ENCODE peak calls at places on chromosomes 1 and 21, in four cellular contexts. R is K562, S is GM12891, W is GM12878. X is an unnamed sample.

GRCh38 chr1:85697895-85698294 is 10.3 kb downstream of the ZNHIT6 start:
- DNase-seq in R (no peak), S (no peak), W (no peak), X (no peak)

GRCh38 chr1:231107600-231108326 is 54.1 kb upstream of the TRIM67 start:
- DNase-seq in R (no peak), S (no peak), W (no peak), X (no peak)

GRCh38 chr1:170494369-170494768 is 37.6 kb upstream of the GORAB start:
- DNase-seq in R (no peak), S (no peak), W (no peak), X (no peak)

GRCh38 chr1:112849425-112849966 is 106.5 kb downstream of the SLC16A1 start:
- DNase-seq in R (no peak), S (peak; percentile 21), W (no peak), X (no peak)

GRCh38 chr21:46664316-46664995 is 29.0 kb downstream of the PRMT2 start:
- DNase-seq in R (no peak), S (no peak), W (no peak), X (no peak)

GRCh38 chr1:4655674-4656532 is 1.5 kb downstream of the AJAP1 start:
- DNase-seq in R (peak; percentile 18), S (no peak), W (no peak), X (peak; percentile 4)

GRCh38 chr1:89451011-89451410 is 73.6 kb upstream of the LRRC8B start:
- DNase-seq in R (no peak), S (no peak), W (no peak), X (no peak)

GRCh38 chr1:108540977-108541376 is 18.9 kb upstream of the EEIG2 start:
- DNase-seq in R (no peak), S (no peak), W (no peak), X (no peak)

GRCh38 chr21:44283953-44284352 is 1.7 kb upstream of the AIRE start:
- DNase-seq in R (no peak), S (no peak), W (no peak), X (no peak)

GRCh38 chr1:229107302-229107815 is 163.6 kb upstream of the RAB4A start:
- DNase-seq in R (no peak), S (no peak), W (no peak), X (no peak)

GRCh38 chr1:117842408-117843170 is 86.8 kb downstream of the GDAP2 start:
- DNase-seq in R (peak; percentile 33), S (no peak), W (no peak), X (no peak)

GRCh38 chr1:201631037-201631436 is 92.1 kb downstream of the NAV1 start:
- DNase-seq in R (no peak), S (no peak), W (no peak), X (no peak)

GRCh38 chr21:42392731-42393442 is 3.0 kb downstream of the TMPRSS3 start:
- DNase-seq in R (no peak), S (no peak), W (peak; percentile 96), X (no peak)

GRCh38 chr1:235999259-235999925 is 65.5 kb downstream of the NID1 start:
- DNase-seq in R (peak; percentile 47), S (peak; percentile 34), W (peak; percentile 96), X (no peak)

GRCh38 chr1:22412932-22413727 is 38.5 kb upstream of the ZBTB40 start:
- DNase-seq in R (no peak), S (no peak), W (no peak), X (no peak)

GRCh38 chr1:85189120-85189519 is 11.7 kb downstream of the SYDE2 start:
- DNase-seq in R (no peak), S (no peak), W (no peak), X (no peak)

GRCh38 chr1:2466834-2467554 is 9.1 kb upstream of the PLCH2 start:
- DNase-seq in R (peak; percentile 60), S (no peak), W (no peak), X (no peak)

GRCh38 chr1:52365091-52365745 is 787 bp downstream of the CC2D1B start:
- DNase-seq in R (peak; percentile 86), S (no peak), W (no peak), X (no peak)

GRCh38 chr1:161038523-161039153 is at the start of gene TSTD1:
- DNase-seq in R (no peak), S (peak; percentile 89), W (no peak), X (peak; percentile 70)

GRCh38 chr1:55367273-55367672 is 152.1 kb upstream of the USP24 start:
- DNase-seq in R (no peak), S (no peak), W (no peak), X (no peak)

GRCh38 chr1:153404768-153405167 is 11.6 kb upstream of the S100A7A start:
- DNase-seq in R (peak; percentile 73), S (peak; percentile 39), W (no peak), X (peak; percentile 76)

GRCh38 chr1:236082511-236082910 is 17.6 kb upstream of the NID1 start:
- DNase-seq in R (no peak), S (no peak), W (no peak), X (no peak)

GRCh38 chr1:54543729-54544496 is 4.1 kb upstream of the ACOT11 start:
- DNase-seq in R (no peak), S (no peak), W (no peak), X (peak; percentile 55)

GRCh38 chr1:87712261-87712674 is 383.6 kb downstream of the LMO4 start:
- DNase-seq in R (peak; percentile 12), S (no peak), W (no peak), X (no peak)

GRCh38 chr1:4676258-4676657 is 21.8 kb downstream of the AJAP1 start:
- DNase-seq in R (no peak), S (no peak), W (no peak), X (no peak)

GRCh38 chr1:71245246-71245645 is 164.4 kb upstream of the ZRANB2 start:
- DNase-seq in R (no peak), S (no peak), W (no peak), X (no peak)

GRCh38 chr1:209421186-209421585 is 162.3 kb upstream of the CAMK1G start:
- DNase-seq in R (no peak), S (no peak), W (no peak), X (no peak)

GRCh38 chr1:25068829-25069228 is 138.8 kb upstream of the RUNX3 start:
- DNase-seq in R (peak; percentile 20), S (no peak), W (no peak), X (no peak)

GRCh38 chr1:241608379-241609033 is 31.7 kb downstream of the CHML start:
- DNase-seq in R (no peak), S (no peak), W (no peak), X (no peak)

GRCh38 chr1:202076050-202076511 is 46.6 kb upstream of the GPR37L1 start:
- DNase-seq in R (peak; percentile 73), S (no peak), W (no peak), X (no peak)

GRCh38 chr1:110563089-110563488 is 43.1 kb downstream of the KCNA2 start:
- DNase-seq in R (no peak), S (no peak), W (no peak), X (no peak)

GRCh38 chr1:231421616-231421970 is 494 bp downstream of the EGLN1 start:
- DNase-seq in R (no peak), S (no peak), W (no peak), X (no peak)

GRCh38 chr1:59718064-59718988 is 96.4 kb upstream of the HOOK1 start:
- DNase-seq in R (peak; percentile 9), S (no peak), W (no peak), X (no peak)

GRCh38 chr1:28119576-28119975 is 31.2 kb upstream of the EYA3 start:
- DNase-seq in R (no peak), S (no peak), W (no peak), X (no peak)

GRCh38 chr1:161869291-161869690 is 103.2 kb downstream of the ATF6 start:
- DNase-seq in R (no peak), S (no peak), W (no peak), X (no peak)

GRCh38 chr1:230125633-230126528 is 58.8 kb downstream of the GALNT2 start:
- DNase-seq in R (no peak), S (no peak), W (no peak), X (no peak)

GRCh38 chr1:184242507-184242943 is 144.3 kb upstream of the C1orf21 start:
- DNase-seq in R (no peak), S (no peak), W (no peak), X (no peak)

GRCh38 chr1:6961905-6962304 is 176.7 kb downstream of the CAMTA1 start:
- DNase-seq in R (no peak), S (no peak), W (no peak), X (no peak)

GRCh38 chr1:185526318-185527307 is 207.6 kb upstream of the HMCN1 start:
- DNase-seq in R (no peak), S (peak; percentile 9), W (peak; percentile 27), X (no peak)

GRCh38 chr1:85599076-85599491 is 18.5 kb downstream of the CCN1 start:
- DNase-seq in R (no peak), S (no peak), W (no peak), X (no peak)

GRCh38 chr1:10790155-10790707 is 6.2 kb downstream of the CASZ1 start:
- DNase-seq in R (no peak), S (no peak), W (no peak), X (no peak)

GRCh38 chr1:10791117-10791951 is 5.1 kb downstream of the CASZ1 start:
- DNase-seq in R (no peak), S (no peak), W (no peak), X (no peak)

GRCh38 chr1:10794724-10795304 is 1.6 kb downstream of the CASZ1 start:
- DNase-seq in R (no peak), S (no peak), W (no peak), X (no peak)

GRCh38 chr1:10795305-10796021 is 983 bp downstream of the CASZ1 start:
- DNase-seq in R (no peak), S (no peak), W (no peak), X (no peak)

DNA sequence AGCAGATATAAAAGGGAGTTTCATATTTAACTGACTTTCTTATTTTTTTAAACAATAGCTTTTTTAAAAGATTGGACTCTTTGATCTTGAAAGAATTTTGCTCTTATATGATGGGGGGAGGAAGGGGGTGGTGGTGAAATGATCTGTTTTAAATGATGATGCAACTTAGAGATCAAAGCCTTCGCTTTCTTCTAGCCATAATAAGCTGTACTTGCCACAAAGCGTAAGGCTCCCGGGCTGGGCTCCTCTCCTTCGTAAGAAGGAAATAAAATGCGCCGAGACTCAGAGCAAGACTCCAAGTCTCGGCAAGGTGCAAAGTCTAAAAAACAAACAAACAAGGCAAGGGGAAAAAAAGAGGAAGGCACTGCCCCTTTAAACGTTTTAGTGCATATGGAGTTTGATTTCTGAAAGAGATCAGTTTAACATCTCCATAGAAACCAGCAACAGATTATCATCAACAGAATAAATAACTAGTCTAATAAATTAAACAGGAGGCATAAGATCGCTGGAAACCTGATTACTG is 3.3 kb downstream of the CASZ1 start:
- DNase-seq in R (no peak), S (no peak), W (no peak), X (no peak)
- TF ChIP-seq POLR2AphosphoS5 in R (no peak), S (no peak), W (no peak), X (no peak)

GRCh38 chr1:116334015-116334547 is 39.0 kb upstream of the ATP1A1 start:
- DNase-seq in R (no peak), S (no peak), W (no peak), X (no peak)
- TF ChIP-seq SPI1 in R (no peak), S (no peak), W (no peak), X (no peak)

DNA sequence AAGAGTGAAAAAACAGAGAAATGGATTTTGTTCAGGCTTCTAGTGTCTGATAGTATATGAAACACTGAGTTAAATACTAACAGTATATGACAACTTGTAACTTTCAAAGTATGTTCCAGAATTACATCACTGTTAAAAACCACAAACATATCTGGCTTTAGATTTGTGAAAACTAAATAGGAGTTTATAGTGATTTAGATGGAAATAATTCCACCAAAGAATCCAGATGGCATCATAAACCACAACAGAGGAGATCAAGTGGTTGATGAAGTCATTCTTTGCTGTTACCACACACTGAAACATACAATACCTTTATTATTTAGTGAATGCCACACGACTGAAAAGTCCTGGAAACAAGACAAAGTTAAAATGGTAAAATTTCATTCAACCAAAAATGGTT is 37.2 kb downstream of the ALG14 start:
- DNase-seq in R (no peak), S (no peak), W (no peak), X (no peak)
- TF ChIP-seq POLR2AphosphoS5 in R (no peak), S (no peak), W (no peak), X (no peak)

GRCh38 chr1:175665628-175666027 is 77.8 kb downstream of the TNR start:
- DNase-seq in R (no peak), S (no peak), W (no peak), X (no peak)
- TF ChIP-seq SPI1 in R (no peak), S (no peak), W (no peak), X (no peak)